ENCODE peak calls at places on chromosome 14, in nine cellular contexts. F, A, T, Q, I, M, V, W and Y are unnamed samples.

GRCh38 chr14:61211476-61212262 is 69.5 kb downstream of the TMEM30B start:
- DNase-seq in I (no peak), Q (no peak), W (no peak), T (no peak), M (no peak), F (no peak), V (no peak), A (no peak), Y (no peak)

GRCh38 chr14:92644166-92644565 is 104.3 kb downstream of the LGMN start:
- DNase-seq in Q (no peak), W (no peak), V (no peak), T (no peak), I (peak), A (peak), M (peak), F (no peak), Y (no peak)

GRCh38 chr14:90045608-90046007 is 16.2 kb upstream of the KCNK13 start:
- DNase-seq in I (no peak), T (no peak), W (no peak), F (no peak), Q (no peak), V (no peak), A (no peak), M (no peak), Y (no peak)

GRCh38 chr14:101360045-101360931 is 201.0 kb upstream of the DIO3 start:
- DNase-seq in F (no peak), T (no peak), A (no peak), M (no peak), Q (no peak), I (no peak), W (no peak), V (peak), Y (no peak)

GRCh38 chr14:64549805-64550538 is at the start of gene PPP1R36:
- DNase-seq in F (no peak), T (peak), W (no peak), Q (peak), A (no peak), I (no peak), V (peak), M (no peak), Y (no peak)

GRCh38 chr14:34065690-34066391 is 115.0 kb upstream of the EGLN3 start:
- DNase-seq in Q (no peak), A (no peak), I (no peak), V (no peak), T (no peak), M (no peak), W (no peak), F (no peak), Y (no peak)

GRCh38 chr14:80587096-80587724 is 354.3 kb downstream of the CEP128 start:
- DNase-seq in Q (peak), V (no peak), T (peak), M (peak), F (no peak), W (no peak), I (peak), A (no peak), Y (no peak)

GRCh38 chr14:49982522-49982951 is 89.7 kb downstream of the ARF6 start:
- DNase-seq in A (peak), I (peak), W (peak), F (no peak), V (no peak), Q (no peak), T (no peak), M (no peak), Y (no peak)

GRCh38 chr14:51533160-51533559 is 118.5 kb upstream of the FRMD6 start:
- DNase-seq in F (no peak), W (no peak), M (peak), T (no peak), V (no peak), Q (no peak), I (peak), A (peak), Y (no peak)

GRCh38 chr14:37985826-37986470 is 221.8 kb upstream of the SSTR1 start:
- DNase-seq in V (no peak), A (no peak), M (peak), T (peak), Q (peak), W (no peak), F (peak), I (peak), Y (no peak)

GRCh38 chr14:32468955-32469354 is 139.9 kb downstream of the AKAP6 start:
- DNase-seq in M (peak), Q (no peak), I (peak), T (no peak), V (no peak), W (no peak), F (no peak), A (peak), Y (no peak)

GRCh38 chr14:65243766-65244442 is 141.6 kb upstream of the MAX start:
- DNase-seq in I (no peak), M (peak), A (no peak), V (no peak), W (no peak), Q (no peak), F (no peak), T (no peak), Y (peak)

GRCh38 chr14:67411820-67412421 is at the start of gene PLEK2:
- DNase-seq in F (no peak), W (peak), A (no peak), V (no peak), Q (peak), I (no peak), M (peak), T (peak), Y (no peak)

GRCh38 chr14:35940291-35940690 is 114.2 kb downstream of the BRMS1L start:
- DNase-seq in M (no peak), A (no peak), T (no peak), Q (no peak), W (no peak), F (peak), I (no peak), V (no peak), Y (no peak)

GRCh38 chr14:105917933-105918436 is 391.6 kb downstream of the TMEM121 start:
- DNase-seq in Q (no peak), I (no peak), T (no peak), V (no peak), W (no peak), A (no peak), M (no peak), F (no peak), Y (no peak)

GRCh38 chr14:105534586-105534985 is 8.2 kb downstream of the TMEM121 start:
- DNase-seq in V (no peak), T (no peak), Q (no peak), M (no peak), W (no peak), A (no peak), I (no peak), F (no peak), Y (no peak)

GRCh38 chr14:54772451-54772881 is 130.2 kb downstream of the GCH1 start:
- DNase-seq in F (no peak), I (peak), W (no peak), V (no peak), A (peak), Q (no peak), T (no peak), M (no peak), Y (no peak)

GRCh38 chr14:29222671-29223268 is 456.2 kb downstream of the FOXG1 start:
- DNase-seq in Q (peak), V (no peak), W (no peak), M (peak), F (peak), I (peak), A (no peak), T (no peak), Y (peak)

GRCh38 chr14:42214981-42215491 is 608.4 kb downstream of the LRFN5 start:
- DNase-seq in V (no peak), Q (no peak), I (peak), F (no peak), A (peak), W (no peak), T (no peak), M (no peak), Y (no peak)

GRCh38 chr14:95054346-95055280 is 102.7 kb downstream of the DICER1 start:
- DNase-seq in M (no peak), F (no peak), V (no peak), T (no peak), I (no peak), Q (no peak), W (peak), A (no peak), Y (no peak)

GRCh38 chr14:100364403-100364802 is 41.3 kb downstream of the SLC25A47 start:
- DNase-seq in V (no peak), A (no peak), Q (no peak), I (no peak), M (no peak), W (no peak), T (no peak), F (no peak), Y (no peak)

GRCh38 chr14:72780771-72781170 is 113.1 kb downstream of the DPF3 start:
- DNase-seq in W (no peak), F (no peak), Q (no peak), T (no peak), M (no peak), A (no peak), V (no peak), I (peak), Y (no peak)